ENCODE peak calls at places on chromosome 11, in seven cellular contexts. O is IMR-90; G is naive thymus-derived CD4-positive, alpha-beta T cell; Z is CD4-positive, alpha-beta memory T cell; M is H7; Y is lower lobe of right lung; A is neuronal stem cell. J is an unnamed sample.
A peak's percentile ranks its signal among the peaks of the same experiment; 100 is the strongest.

GRCh38 chr11:124756033-124756752 is 4.1 kb upstream of the VSIG2 start:
- DNase-seq in Y (no peak), A (no peak), M (no peak), G (no peak), Z (no peak), O (no peak), J (no peak)

GRCh38 chr11:62449451-62449851 is 30.6 kb downstream of the SCGB1A1 start:
- DNase-seq in Y (no peak), Z (no peak), M (no peak), G (no peak), A (no peak), O (no peak), J (no peak)

GRCh38 chr11:103548838-103549237 is 439.6 kb downstream of the DYNC2H1 start:
- DNase-seq in O (no peak), G (no peak), Z (no peak), A (no peak), M (no peak), Y (no peak), J (no peak)

GRCh38 chr11:90805172-90805571 is 582.3 kb upstream of the CHORDC1 start:
- DNase-seq in Y (no peak), O (no peak), Z (no peak), M (no peak), A (no peak), G (no peak), J (no peak)

GRCh38 chr11:28585007-28585406 is 476.8 kb downstream of the METTL15 start:
- DNase-seq in G (no peak), Z (no peak), Y (no peak), O (peak; percentile 84), M (no peak), A (no peak), J (no peak)

GRCh38 chr11:58334708-58335107 is 24.2 kb downstream of the OR5B17 start:
- DNase-seq in A (no peak), G (no peak), Z (no peak), O (peak; percentile 89), Y (no peak), M (no peak), J (no peak)

GRCh38 chr11:35682230-35683195 is 19.9 kb downstream of the TRIM44 start:
- DNase-seq in G (no peak), Z (no peak), O (no peak), A (no peak), Y (no peak), M (no peak), J (no peak)

GRCh38 chr11:115664313-115664712 is 160.1 kb upstream of the CADM1 start:
- DNase-seq in O (no peak), A (no peak), Z (no peak), M (no peak), Y (no peak), G (no peak), J (no peak)

GRCh38 chr11:4644233-4644632 is 451 bp downstream of the OR51E1 start:
- DNase-seq in G (no peak), M (no peak), Y (no peak), O (no peak), Z (no peak), A (no peak), J (no peak)
- H3K4me3 ChIP-seq in G (no peak overlapping the region), M (no peak overlapping the region), Y (no peak overlapping the region), O (no peak overlapping the region), Z (no peak overlapping the region), A (no peak overlapping the region), J (no peak overlapping the region)

DNA sequence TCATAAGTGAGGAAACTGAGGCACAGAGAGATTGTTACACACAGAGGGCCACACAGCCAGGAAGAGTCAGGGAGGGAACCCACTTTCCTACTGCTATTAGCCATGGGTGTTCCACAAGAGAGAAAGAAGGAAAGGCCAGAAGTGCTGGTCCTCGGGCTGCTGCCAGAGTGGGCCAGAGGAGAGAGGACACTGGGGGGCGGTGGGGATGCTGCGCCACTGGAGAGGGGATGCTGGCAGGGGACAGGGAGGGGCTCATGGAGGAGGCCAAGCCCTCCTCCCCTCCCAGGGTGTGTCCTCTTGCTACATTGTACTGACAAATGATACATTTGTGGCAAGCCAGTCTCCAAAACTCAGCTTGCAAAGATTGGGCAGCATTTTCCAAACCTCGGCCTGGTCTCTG is 9.9 kb downstream of the IL10RA start:
- DNase-seq in M (no peak), A (no peak), Z (no peak), G (no peak), O (no peak), Y (no peak), J (no peak)
- H3K36me3 ChIP-seq in M (no peaks in the 10 kb centered on the region), A (no peaks in the 10 kb centered on the region), Z (peaks cover 97% of the 10 kb centered on the region), G (peaks cover 96% of the 10 kb centered on the region), O (no peaks in the 10 kb centered on the region), Y (peaks cover 62% of the 10 kb centered on the region), J (peaks cover 21% of the 10 kb centered on the region)

DNA sequence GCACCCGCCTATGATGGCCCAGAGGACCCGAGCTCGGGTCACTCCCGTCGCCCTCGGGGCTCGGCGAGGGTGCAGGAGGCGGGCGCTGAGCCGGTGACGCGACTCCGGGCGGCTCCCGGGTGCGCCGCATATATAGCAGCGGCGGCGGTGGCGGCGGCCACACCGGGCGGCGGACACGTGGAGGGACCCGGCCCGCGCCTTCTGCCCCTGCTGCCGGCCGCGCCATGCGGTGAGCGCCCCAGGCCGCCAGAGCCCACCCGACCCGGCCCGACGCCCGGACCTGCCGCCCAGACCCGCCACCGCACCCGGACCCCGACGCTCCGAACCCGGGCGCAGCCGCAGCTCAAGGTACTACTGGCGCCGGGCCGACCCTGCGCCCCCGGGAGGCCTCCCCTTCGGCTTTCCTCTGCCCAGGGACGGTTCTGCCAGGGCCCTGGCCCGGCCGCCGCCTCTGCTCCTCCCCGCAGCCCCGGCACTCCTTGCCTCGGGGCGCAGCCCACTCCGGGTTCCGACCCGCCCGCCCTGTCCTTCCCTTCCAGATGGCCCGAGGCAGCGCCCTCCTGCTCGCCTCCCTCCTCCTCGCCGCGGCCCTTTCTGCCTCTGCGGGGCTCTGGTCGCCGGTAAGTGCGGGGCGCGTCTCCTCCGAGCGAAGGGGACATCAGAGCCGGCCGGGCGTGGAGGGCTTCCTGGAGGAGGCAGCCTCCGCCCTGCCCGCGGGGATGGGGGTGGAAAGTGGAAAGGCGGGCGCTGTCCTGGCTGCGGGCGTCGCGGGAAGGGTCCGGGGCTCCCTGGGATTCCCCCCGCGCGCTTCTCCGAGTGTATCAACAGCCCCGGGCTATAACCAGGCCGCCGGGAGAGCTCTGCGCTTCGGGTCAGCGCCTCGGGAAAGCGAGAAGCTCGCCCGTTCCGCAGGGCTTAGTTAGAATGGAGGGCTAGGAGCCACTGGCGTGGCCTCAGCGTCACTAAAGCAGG is at the start of gene GAL:
- DNase-seq in Y (no peak), A (no peak), G (no peak), O (no peak), Z (no peak), M (peak; percentile 87), J (no peak)
- H3K4me3 ChIP-seq in Y (peak within 1 kb of the TSS; percentile 37), A (peak within 1 kb of the TSS; percentile 72), G (no peak within 1 kb of the TSS), O (peak within 1 kb of the TSS; percentile 29), Z (no peak within 1 kb of the TSS), M (peak within 1 kb of the TSS; percentile 82), J (no peak within 1 kb of the TSS)

GRCh38 chr11:65132238-65132987 is 1.9 kb downstream of the SYVN1 start:
- DNase-seq in G (no peak), O (no peak), M (no peak), A (no peak), Y (no peak), Z (no peak), J (peak; percentile 70)
- H3K36me3 ChIP-seq in G (peaks cover 66% of the 10 kb centered on the region), O (peaks cover 52% of the 10 kb centered on the region), M (peaks cover 34% of the 10 kb centered on the region), A (peaks cover 53% of the 10 kb centered on the region), Y (peaks cover 57% of the 10 kb centered on the region), Z (peaks cover 51% of the 10 kb centered on the region), J (peaks cover 43% of the 10 kb centered on the region)

DNA sequence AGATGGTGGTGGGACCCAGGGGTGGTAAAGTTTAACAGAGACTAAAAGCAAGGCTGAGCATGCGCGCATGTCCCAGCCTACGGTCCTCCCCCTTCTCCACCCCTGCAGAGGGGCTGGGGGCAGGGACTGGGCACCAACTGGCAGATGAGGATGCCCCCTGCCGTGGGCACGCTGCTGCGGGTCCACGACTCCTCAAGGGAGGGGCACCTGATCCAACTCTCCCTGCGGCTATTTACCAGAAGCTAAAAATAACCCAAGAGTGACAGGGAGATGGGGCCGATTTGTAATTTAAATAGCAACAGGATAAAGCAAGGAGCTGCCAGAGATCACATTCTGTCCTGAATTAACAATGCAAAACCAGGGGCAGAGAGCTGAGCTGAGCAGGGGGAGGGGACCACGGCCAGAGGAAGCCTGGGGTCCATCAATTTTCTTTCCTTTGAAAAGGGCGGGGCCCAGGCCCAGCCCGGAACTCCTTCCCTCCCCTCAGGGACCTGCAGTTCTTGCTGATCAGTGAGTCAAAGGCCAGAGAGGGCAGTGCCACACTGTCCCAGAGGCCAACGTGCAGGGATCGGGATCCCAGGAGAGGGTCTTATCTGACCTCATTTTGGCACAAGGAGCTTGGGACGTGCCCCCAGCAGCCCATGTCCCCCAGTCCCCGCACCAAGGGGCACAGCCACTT is 8.1 kb upstream of the DGKZ start:
- DNase-seq in Y (no peak), G (no peak), O (no peak), A (no peak), M (peak; percentile 94), Z (no peak), J (no peak)
- H3K4me3 ChIP-seq in Y (peak overlapping the region; percentile 36), G (no peak overlapping the region), O (no peak overlapping the region), A (no peak overlapping the region), M (no peak overlapping the region), Z (no peak overlapping the region), J (no peak overlapping the region)

GRCh38 chr11:111976119-111976518 is 39.0 kb downstream of the DIXDC1 start:
- DNase-seq in G (no peak), M (peak; percentile 36), Y (no peak), O (no peak), A (no peak), Z (no peak), J (no peak)
- H3K36me3 ChIP-seq in G (no peaks in the 10 kb centered on the region), M (no peaks in the 10 kb centered on the region), Y (no peaks in the 10 kb centered on the region), O (peaks cover 2% of the 10 kb centered on the region), A (peaks cover 62% of the 10 kb centered on the region), Z (no peaks in the 10 kb centered on the region), J (no peaks in the 10 kb centered on the region)

GRCh38 chr11:2988361-2988762 is 3.8 kb downstream of the NAP1L4 start:
- DNase-seq in A (no peak), O (no peak), Y (no peak), G (no peak), Z (peak; percentile 43), M (no peak), J (no peak)

GRCh38 chr11:2990617-2991476 is 1.3 kb downstream of the NAP1L4 start:
- DNase-seq in O (no peak), Y (no peak), M (peak; percentile 56), A (no peak), G (peak; percentile 22), Z (peak; percentile 30), J (no peak)

GRCh38 chr11:2989551-2989950 is 2.6 kb downstream of the NAP1L4 start:
- DNase-seq in Z (peak; percentile 8), G (no peak), A (no peak), O (no peak), M (no peak), Y (no peak), J (no peak)

GRCh38 chr11:2987881-2988280 is 4.2 kb downstream of the NAP1L4 start:
- DNase-seq in Y (no peak), A (no peak), G (peak; percentile 77), M (no peak), O (no peak), Z (peak; percentile 47), J (no peak)

GRCh38 chr11:2988996-2989395 is 3.1 kb downstream of the NAP1L4 start:
- DNase-seq in G (no peak), A (no peak), Y (no peak), M (no peak), Z (peak; percentile 19), O (peak; percentile 33), J (no peak)
- H3K4me3 ChIP-seq in G (peak overlapping the region; percentile 93), A (no peak overlapping the region), Y (peak overlapping the region; percentile 89), M (no peak overlapping the region), Z (peak overlapping the region; percentile 48), O (peak overlapping the region; percentile 9), J (peak overlapping the region; percentile 93)

J was measured in GM06990.